ENCODE peak calls at places on chromosomes 1 and 21, in nine cellular contexts. One of them, this sample, is unnamed.

GRCh38 chr21:34526618-34527290 is 14.7 kb upstream of the KCNE1 start:
- DNase-seq in lung: peak
- DNase-seq in A549: peak
- DNase-seq in SK-N-SH: no peak
- DNase-seq in hepatocyte: peak
- DNase-seq in body of pancreas: peak
- DNase-seq in mucosa of descending colon: peak
- DNase-seq in lower lobe of right lung: peak
- DNase-seq in AG10803: peak
- DNase-seq in this sample: peak

GRCh38 chr21:17925000-17925610 is 105.9 kb upstream of the C21orf91 start:
- DNase-seq in lung: peak
- DNase-seq in A549: peak
- DNase-seq in SK-N-SH: peak
- DNase-seq in hepatocyte: peak
- DNase-seq in body of pancreas: peak
- DNase-seq in mucosa of descending colon: peak
- DNase-seq in lower lobe of right lung: no peak
- DNase-seq in AG10803: peak
- DNase-seq in this sample: peak

GRCh38 chr1:236213534-236213933 is 68.2 kb downstream of the ERO1B start:
- DNase-seq in lung: no peak
- DNase-seq in A549: no peak
- DNase-seq in SK-N-SH: peak
- DNase-seq in hepatocyte: no peak
- DNase-seq in body of pancreas: no peak
- DNase-seq in mucosa of descending colon: no peak
- DNase-seq in lower lobe of right lung: no peak
- DNase-seq in AG10803: peak
- DNase-seq in this sample: no peak

GRCh38 chr1:209266590-209267172 is 316.8 kb upstream of the CAMK1G start:
- DNase-seq in lung: no peak
- DNase-seq in A549: no peak
- DNase-seq in SK-N-SH: no peak
- DNase-seq in hepatocyte: peak
- DNase-seq in body of pancreas: no peak
- DNase-seq in mucosa of descending colon: no peak
- DNase-seq in lower lobe of right lung: no peak
- DNase-seq in AG10803: no peak
- DNase-seq in this sample: peak

GRCh38 chr1:36867575-36867974 is 166.7 kb downstream of the GRIK3 start:
- DNase-seq in lung: no peak
- DNase-seq in A549: no peak
- DNase-seq in SK-N-SH: no peak
- DNase-seq in hepatocyte: no peak
- DNase-seq in body of pancreas: no peak
- DNase-seq in mucosa of descending colon: no peak
- DNase-seq in lower lobe of right lung: peak
- DNase-seq in AG10803: no peak
- DNase-seq in this sample: no peak

GRCh38 chr1:160377585-160378206 is 10.8 kb downstream of the NHLH1 start:
- DNase-seq in lung: no peak
- DNase-seq in A549: no peak
- DNase-seq in SK-N-SH: no peak
- DNase-seq in hepatocyte: no peak
- DNase-seq in body of pancreas: no peak
- DNase-seq in mucosa of descending colon: no peak
- DNase-seq in lower lobe of right lung: no peak
- DNase-seq in AG10803: peak
- DNase-seq in this sample: peak

GRCh38 chr1:90761781-90762589 is 44.9 kb upstream of the BARHL2 start:
- DNase-seq in lung: no peak
- DNase-seq in A549: no peak
- DNase-seq in SK-N-SH: no peak
- DNase-seq in hepatocyte: no peak
- DNase-seq in body of pancreas: peak
- DNase-seq in mucosa of descending colon: no peak
- DNase-seq in lower lobe of right lung: no peak
- DNase-seq in AG10803: no peak
- DNase-seq in this sample: no peak

GRCh38 chr21:45265721-45266517 is 21.8 kb downstream of the POFUT2 start:
- DNase-seq in lung: no peak
- DNase-seq in A549: no peak
- DNase-seq in SK-N-SH: no peak
- DNase-seq in hepatocyte: no peak
- DNase-seq in body of pancreas: no peak
- DNase-seq in mucosa of descending colon: no peak
- DNase-seq in lower lobe of right lung: no peak
- DNase-seq in AG10803: no peak
- DNase-seq in this sample: no peak

GRCh38 chr1:41482001-41482765 is 2.3 kb downstream of the EDN2 start:
- DNase-seq in lung: peak
- DNase-seq in A549: no peak
- DNase-seq in SK-N-SH: no peak
- DNase-seq in hepatocyte: no peak
- DNase-seq in body of pancreas: peak
- DNase-seq in mucosa of descending colon: peak
- DNase-seq in lower lobe of right lung: peak
- DNase-seq in AG10803: no peak
- DNase-seq in this sample: no peak

GRCh38 chr1:205756552-205756951 is 6.6 kb upstream of the NUCKS1 start:
- DNase-seq in lung: no peak
- DNase-seq in A549: no peak
- DNase-seq in SK-N-SH: no peak
- DNase-seq in hepatocyte: no peak
- DNase-seq in body of pancreas: no peak
- DNase-seq in mucosa of descending colon: no peak
- DNase-seq in lower lobe of right lung: no peak
- DNase-seq in AG10803: no peak
- DNase-seq in this sample: no peak

GRCh38 chr1:173393655-173393993 is 83.5 kb upstream of the PRDX6 start:
- DNase-seq in lung: no peak
- DNase-seq in A549: no peak
- DNase-seq in SK-N-SH: no peak
- DNase-seq in hepatocyte: no peak
- DNase-seq in body of pancreas: no peak
- DNase-seq in mucosa of descending colon: no peak
- DNase-seq in lower lobe of right lung: no peak
- DNase-seq in AG10803: peak
- DNase-seq in this sample: peak

GRCh38 chr1:5877001-5877400 is 115.2 kb downstream of the NPHP4 start:
- DNase-seq in lung: no peak
- DNase-seq in A549: no peak
- DNase-seq in SK-N-SH: no peak
- DNase-seq in hepatocyte: no peak
- DNase-seq in body of pancreas: no peak
- DNase-seq in mucosa of descending colon: no peak
- DNase-seq in lower lobe of right lung: no peak
- DNase-seq in AG10803: no peak
- DNase-seq in this sample: no peak

GRCh38 chr1:156926175-156926574 is 5.7 kb downstream of the LRRC71 start:
- DNase-seq in lung: peak
- DNase-seq in A549: no peak
- DNase-seq in SK-N-SH: peak
- DNase-seq in hepatocyte: peak
- DNase-seq in body of pancreas: no peak
- DNase-seq in mucosa of descending colon: peak
- DNase-seq in lower lobe of right lung: peak
- DNase-seq in AG10803: peak
- DNase-seq in this sample: peak

GRCh38 chr1:114009393-114009792 is 30.1 kb downstream of the OLFML3 start:
- DNase-seq in lung: no peak
- DNase-seq in A549: no peak
- DNase-seq in SK-N-SH: no peak
- DNase-seq in hepatocyte: no peak
- DNase-seq in body of pancreas: no peak
- DNase-seq in mucosa of descending colon: no peak
- DNase-seq in lower lobe of right lung: no peak
- DNase-seq in AG10803: peak
- DNase-seq in this sample: no peak

GRCh38 chr1:7491089-7491817 is 279.8 kb upstream of the VAMP3 start:
- DNase-seq in lung: peak
- DNase-seq in A549: no peak
- DNase-seq in SK-N-SH: no peak
- DNase-seq in hepatocyte: no peak
- DNase-seq in body of pancreas: no peak
- DNase-seq in mucosa of descending colon: peak
- DNase-seq in lower lobe of right lung: no peak
- DNase-seq in AG10803: peak
- DNase-seq in this sample: peak

GRCh38 chr1:7298749-7299151 is 472.3 kb upstream of the VAMP3 start:
- DNase-seq in lung: peak
- DNase-seq in A549: no peak
- DNase-seq in SK-N-SH: no peak
- DNase-seq in hepatocyte: no peak
- DNase-seq in body of pancreas: no peak
- DNase-seq in mucosa of descending colon: no peak
- DNase-seq in lower lobe of right lung: no peak
- DNase-seq in AG10803: peak
- DNase-seq in this sample: peak

GRCh38 chr1:2049225-2049516 is 1.0 kb upstream of the PRKCZ start:
- DNase-seq in lung: no peak
- DNase-seq in A549: no peak
- DNase-seq in SK-N-SH: no peak
- DNase-seq in hepatocyte: no peak
- DNase-seq in body of pancreas: no peak
- DNase-seq in mucosa of descending colon: peak
- DNase-seq in lower lobe of right lung: no peak
- DNase-seq in AG10803: no peak
- DNase-seq in this sample: no peak
- H3K4me3 ChIP-seq in lung: no peak
- H3K4me3 ChIP-seq in A549: peak
- H3K4me3 ChIP-seq in SK-N-SH: peak
- H3K4me3 ChIP-seq in hepatocyte: no peak
- H3K4me3 ChIP-seq in body of pancreas: no peak
- H3K4me3 ChIP-seq in mucosa of descending colon: no peak
- H3K4me3 ChIP-seq in lower lobe of right lung: peak
- H3K4me3 ChIP-seq in AG10803: no peak
- H3K4me3 ChIP-seq in this sample: no peak

DNA sequence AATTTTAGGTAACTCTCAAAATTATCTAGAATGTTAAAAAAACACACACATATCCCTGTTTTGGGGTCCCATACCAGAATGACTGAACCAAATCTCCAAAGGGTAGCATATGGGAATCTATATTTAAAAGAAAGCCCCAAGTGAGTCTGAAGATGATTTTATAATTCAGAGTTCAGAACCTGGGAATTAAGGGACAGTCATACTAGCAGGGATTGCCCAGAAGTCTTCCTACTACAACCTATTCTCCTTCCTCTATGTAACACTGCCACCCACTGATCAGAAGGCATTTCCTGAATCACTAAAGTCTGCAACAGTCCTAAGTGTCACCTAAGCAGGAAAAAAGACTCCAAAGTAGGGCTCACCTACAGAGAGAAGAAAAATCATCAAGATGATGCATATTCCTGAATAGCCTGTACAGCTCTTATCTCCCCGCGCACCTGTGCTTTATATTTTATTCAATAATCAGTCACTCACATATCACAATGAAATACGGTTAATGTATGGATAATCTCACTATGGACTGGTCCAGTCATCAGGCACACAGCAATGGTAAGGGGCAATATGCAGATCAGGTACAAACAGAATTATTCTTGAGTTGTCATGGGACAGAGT is 4.9 kb downstream of the RGS1 start:
- DNase-seq in lung: no peak
- DNase-seq in A549: no peak
- DNase-seq in SK-N-SH: no peak
- DNase-seq in hepatocyte: peak
- DNase-seq in body of pancreas: peak
- DNase-seq in mucosa of descending colon: peak
- DNase-seq in lower lobe of right lung: no peak
- DNase-seq in AG10803: peak
- DNase-seq in this sample: peak
- TF ChIP-seq CTCF in lung: peak
- TF ChIP-seq CTCF in A549: peak
- TF ChIP-seq CTCF in SK-N-SH: peak
- TF ChIP-seq CTCF in hepatocyte: peak
- TF ChIP-seq CTCF in body of pancreas: peak
- TF ChIP-seq CTCF in mucosa of descending colon: no peak
- TF ChIP-seq CTCF in lower lobe of right lung: peak
- TF ChIP-seq CTCF in AG10803: peak
- TF ChIP-seq CTCF in this sample: peak

DNA sequence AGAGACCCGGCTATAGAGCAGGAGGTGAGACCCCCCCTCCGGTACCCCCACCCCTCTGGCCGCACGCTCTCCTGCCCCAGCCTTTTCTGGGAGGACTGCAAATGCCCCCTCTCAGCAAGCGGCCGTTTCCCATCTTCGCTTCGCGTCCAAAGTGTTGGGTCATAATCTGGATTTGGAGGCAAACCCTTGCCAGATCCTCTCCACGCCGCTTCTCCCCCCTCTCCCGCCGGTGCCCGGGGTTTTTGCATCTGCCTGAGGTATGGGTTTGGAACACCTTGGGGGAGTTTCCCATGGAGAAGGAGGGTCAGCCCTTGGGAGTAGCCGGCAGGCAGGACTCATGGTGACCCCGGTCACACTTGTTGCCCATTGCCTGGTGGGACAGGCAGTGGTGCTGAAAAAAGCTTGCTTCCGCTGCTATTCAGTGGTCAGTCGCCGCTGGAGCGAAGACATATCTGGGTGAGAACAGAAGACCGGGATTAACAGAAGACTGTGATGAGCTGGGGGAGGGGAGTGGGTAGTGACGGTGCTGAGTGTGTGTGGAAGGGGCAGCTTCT is 948 bp downstream of the KCNK2 start:
- DNase-seq in lung: no peak
- DNase-seq in A549: no peak
- DNase-seq in SK-N-SH: peak
- DNase-seq in hepatocyte: peak
- DNase-seq in body of pancreas: no peak
- DNase-seq in mucosa of descending colon: no peak
- DNase-seq in lower lobe of right lung: no peak
- DNase-seq in AG10803: peak
- DNase-seq in this sample: peak
- H3K4me3 ChIP-seq in lung: no peak
- H3K4me3 ChIP-seq in A549: peak
- H3K4me3 ChIP-seq in SK-N-SH: peak
- H3K4me3 ChIP-seq in hepatocyte: peak
- H3K4me3 ChIP-seq in body of pancreas: no peak
- H3K4me3 ChIP-seq in mucosa of descending colon: no peak
- H3K4me3 ChIP-seq in lower lobe of right lung: peak
- H3K4me3 ChIP-seq in AG10803: peak
- H3K4me3 ChIP-seq in this sample: peak

DNA sequence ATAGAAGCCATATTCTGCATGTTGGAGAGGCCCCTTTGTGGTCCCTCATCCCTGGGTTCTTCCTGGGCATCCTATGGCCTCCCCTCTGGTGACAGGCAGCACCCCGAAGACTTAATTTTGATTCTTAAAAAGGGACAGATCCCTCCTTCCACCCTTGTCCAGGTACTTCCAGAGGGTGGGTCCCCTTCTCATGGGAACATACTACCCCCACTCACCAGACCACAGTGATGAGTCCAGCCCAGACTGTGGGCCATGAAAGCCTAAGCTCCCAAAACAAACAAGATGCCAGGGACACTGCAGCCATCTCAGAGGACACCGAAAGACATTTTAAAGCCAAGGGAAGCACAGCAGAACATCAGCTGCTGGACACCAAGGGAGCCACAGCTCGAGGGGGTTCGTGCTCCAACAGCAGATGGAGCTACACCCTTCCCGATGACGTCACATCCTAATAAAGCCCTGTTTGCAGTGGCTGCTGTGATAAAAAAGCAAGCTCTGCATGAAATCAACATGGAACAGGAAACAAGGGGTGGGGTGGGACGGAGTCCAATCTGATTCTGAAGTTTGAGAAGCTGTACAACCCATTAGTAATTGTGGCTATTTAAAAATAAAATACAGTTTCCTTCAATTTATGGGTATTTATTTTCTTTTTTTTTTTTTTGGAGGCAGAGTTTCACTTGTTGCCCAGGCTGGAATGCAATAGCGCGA is 32.4 kb downstream of the GNB1 start:
- DNase-seq in lung: peak
- DNase-seq in A549: peak
- DNase-seq in SK-N-SH: peak
- DNase-seq in hepatocyte: peak
- DNase-seq in body of pancreas: peak
- DNase-seq in mucosa of descending colon: peak
- DNase-seq in lower lobe of right lung: peak
- DNase-seq in AG10803: peak
- DNase-seq in this sample: peak
- TF ChIP-seq CTCF in lung: peak
- TF ChIP-seq CTCF in A549: no peak
- TF ChIP-seq CTCF in SK-N-SH: peak
- TF ChIP-seq CTCF in hepatocyte: peak
- TF ChIP-seq CTCF in body of pancreas: peak
- TF ChIP-seq CTCF in mucosa of descending colon: no peak
- TF ChIP-seq CTCF in lower lobe of right lung: peak
- TF ChIP-seq CTCF in AG10803: peak
- TF ChIP-seq CTCF in this sample: peak